ENCODE peak calls at places on chromosomes 4 and X, in five cellular contexts. Z is H1, Q is GM12891, H is GM12892, N is K562. I is an unnamed sample.

GRCh38 chr4:4625488-4625887 is 83.6 kb upstream of the STX18 start:
- DNase-seq in Z (no peak), Q (no peak), H (no peak), N (no peak), I (no peak)

GRCh38 chr4:113952452-113953029 is 26.9 kb downstream of the ARSJ start:
- DNase-seq in Z (peak; percentile 5), Q (peak; percentile 1), H (no peak), N (peak; percentile 5), I (peak; percentile 54)

GRCh38 chr4:13980317-13980716 is 352.8 kb upstream of the BOD1L1 start:
- DNase-seq in Z (no peak), Q (no peak), H (no peak), N (no peak), I (no peak)

GRCh38 chr4:99863804-99864203 is 30.4 kb downstream of the LAMTOR3 start:
- DNase-seq in Z (no peak), Q (no peak), H (no peak), N (peak; percentile 15), I (no peak)

GRCh38 chr4:84673475-84674230 is 90.7 kb downstream of the CDS1 start:
- DNase-seq in Z (no peak), Q (no peak), H (no peak), N (no peak), I (no peak)

GRCh38 chr4:163681208-163681821 is 186.8 kb downstream of the TMA16 start:
- DNase-seq in Z (no peak), Q (no peak), H (peak; percentile 15), N (peak; percentile 26), I (peak; percentile 35)

GRCh38 chr4:43607827-43608461 is 715.4 kb downstream of the GRXCR1 start:
- DNase-seq in Z (no peak), Q (no peak), H (no peak), N (no peak), I (no peak)

GRCh38 chr4:96473246-96473645 is 633.4 kb downstream of the PDHA2 start:
- DNase-seq in Z (no peak), Q (no peak), H (no peak), N (no peak), I (no peak)

GRCh38 chrX:10617186-10617963 is 3.0 kb downstream of the MID1 start:
- DNase-seq in Z (no peak), Q (no peak), H (no peak), N (no peak), I (no peak)

GRCh38 chrX:96182366-96182765 is 502.3 kb upstream of the DIAPH2 start:
- DNase-seq in Z (no peak), Q (no peak), H (no peak), N (no peak), I (peak; percentile 2)

GRCh38 chrX:40543661-40544328 is 37.0 kb upstream of the ATP6AP2 start:
- DNase-seq in Z (no peak), Q (no peak), H (no peak), N (peak; percentile 22), I (peak; percentile 19)

GRCh38 chr4:105282489-105282888 is 135.8 kb downstream of the TET2 start:
- DNase-seq in Z (no peak), Q (no peak), H (no peak), N (no peak), I (no peak)

GRCh38 chr4:148052448-148052847 is 320.6 kb downstream of the ARHGAP10 start:
- DNase-seq in Z (no peak), Q (no peak), H (no peak), N (no peak), I (no peak)

GRCh38 chr4:8580321-8581093 is at the start of gene GPR78:
- DNase-seq in Z (peak; percentile 73), Q (peak; percentile 66), H (peak; percentile 39), N (peak; percentile 84), I (no peak)

GRCh38 chr4:141047228-141047884 is 85.9 kb downstream of the RNF150 start:
- DNase-seq in Z (no peak), Q (no peak), H (no peak), N (no peak), I (no peak)

GRCh38 chr4:8737075-8737474 is 134.6 kb downstream of the HMX1 start:
- DNase-seq in Z (no peak), Q (no peak), H (no peak), N (no peak), I (no peak)

GRCh38 chrX:77014655-77015377 is 432.4 kb upstream of the FGF16 start:
- DNase-seq in Z (no peak), Q (no peak), H (no peak), N (no peak), I (peak; percentile 74)

GRCh38 chrX:38754102-38754790 is 47.0 kb upstream of the MID1IP1 start:
- DNase-seq in Z (no peak), Q (no peak), H (no peak), N (peak; percentile 25), I (peak; percentile 19)

GRCh38 chrX:154008521-154008920 is 11.2 kb downstream of the IRAK1 start:
- DNase-seq in Z (no peak), Q (no peak), H (no peak), N (no peak), I (no peak)

GRCh38 chr4:102687373-102687981 is 73.3 kb downstream of the MANBA start:
- DNase-seq in Z (no peak), Q (no peak), H (no peak), N (no peak), I (no peak)

GRCh38 chr4:17945303-17945702 is 76.3 kb downstream of the LCORL start:
- DNase-seq in Z (no peak), Q (no peak), H (no peak), N (no peak), I (no peak)

GRCh38 chr4:144504853-144505252 is 141.1 kb upstream of the HHIP start:
- DNase-seq in Z (no peak), Q (no peak), H (no peak), N (no peak), I (no peak)

GRCh38 chr4:24800273-24800880 is 5.0 kb downstream of the SOD3 start:
- DNase-seq in Z (no peak), Q (no peak), H (no peak), N (no peak), I (no peak)

GRCh38 chrX:129876734-129877395 is 29.1 kb upstream of the UTP14A start:
- DNase-seq in Z (peak; percentile 1), Q (no peak), H (no peak), N (no peak), I (peak; percentile 78)

DNA sequence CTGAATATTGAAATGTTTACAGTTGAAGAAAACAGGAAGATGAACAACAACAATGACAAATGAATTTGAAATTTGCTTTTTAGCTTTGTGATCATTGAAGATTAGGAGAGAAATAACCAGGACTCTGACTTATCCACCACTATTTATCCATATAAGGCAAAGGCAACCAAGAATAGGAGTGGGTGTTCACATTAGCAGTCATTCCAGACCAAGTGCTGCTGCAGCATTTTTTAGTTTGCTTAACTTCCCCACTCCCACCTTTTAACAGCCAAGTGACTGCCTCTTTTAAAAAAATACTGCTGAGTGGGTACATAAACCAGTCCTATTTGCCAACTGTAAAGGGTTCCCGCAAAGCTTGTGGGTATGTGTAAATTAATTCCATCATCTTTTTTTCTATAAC is 230.9 kb downstream of the IQCM start:
- DNase-seq in Z (no peak), Q (no peak), H (no peak), N (no peak), I (no peak)
- TF ChIP-seq TAF1 in Z (no peak), Q (no peak), H (no peak), N (no peak), I (no peak)

GRCh38 chrX:68079961-68080360 is 353.3 kb downstream of the OPHN1 start:
- DNase-seq in Z (no peak), Q (no peak), H (no peak), N (no peak), I (no peak)
- TF ChIP-seq TAF1 in Z (no peak), Q (no peak), H (no peak), N (no peak), I (no peak)

GRCh38 chr4:177964693-177965168 is 522.5 kb upstream of the AGA start:
- DNase-seq in Z (no peak), Q (no peak), H (no peak), N (no peak), I (no peak)

GRCh38 chr4:177964061-177964460 is 521.8 kb upstream of the AGA start:
- DNase-seq in Z (no peak), Q (no peak), H (no peak), N (no peak), I (no peak)

DNA sequence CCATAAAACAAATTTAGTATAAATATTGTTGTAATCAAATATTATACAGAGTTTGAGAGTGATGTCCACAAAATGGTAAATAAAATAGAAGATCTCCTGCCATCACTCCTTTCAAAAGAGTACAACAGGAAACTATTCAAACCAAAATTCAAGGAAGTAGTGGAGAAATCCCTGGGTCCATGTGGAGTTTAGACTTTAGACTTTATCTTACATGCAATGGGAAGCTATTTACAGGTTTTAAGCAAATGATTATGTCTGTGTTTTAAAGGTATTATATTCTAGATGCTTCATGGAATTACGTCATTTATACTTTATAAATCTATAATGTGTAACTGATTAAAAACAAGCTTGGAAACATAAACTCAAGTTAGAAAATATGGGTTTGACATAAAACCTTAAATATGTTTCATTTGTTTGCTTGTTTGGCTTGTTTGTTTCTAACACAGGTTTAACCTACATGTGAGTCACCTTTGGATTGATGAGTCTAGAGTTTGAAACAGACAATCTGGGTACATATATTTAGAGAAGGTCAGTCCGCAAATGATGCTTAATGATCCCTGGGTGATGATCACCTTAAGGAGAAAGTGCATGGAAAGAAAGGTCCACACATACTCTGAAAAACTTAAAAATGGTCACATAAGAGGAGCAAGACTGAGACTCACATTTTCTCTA is 519.6 kb upstream of the AGA start:
- DNase-seq in Z (no peak), Q (no peak), H (no peak), N (no peak), I (no peak)
- TF ChIP-seq TAF1 in Z (no peak), Q (no peak), H (no peak), N (no peak), I (no peak)

GRCh38 chr4:52058275-52058674 is 7.2 kb downstream of the SPATA18 start:
- DNase-seq in Z (no peak), Q (no peak), H (no peak), N (no peak), I (no peak)
- TF ChIP-seq TAF1 in Z (no peak), Q (no peak), H (no peak), N (no peak), I (no peak)

GRCh38 chr4:94892051-94892450 is 134.3 kb downstream of the BMPR1B start:
- DNase-seq in Z (no peak), Q (no peak), H (no peak), N (no peak), I (no peak)
- TF ChIP-seq TAF1 in Z (no peak), Q (no peak), H (no peak), N (no peak), I (no peak)

I was measured in HepG2.